ENCODE peak calls at places on chromosome 10, in nine cellular contexts. W, F, K, N, B, T, G, C and A are unnamed samples.

GRCh38 chr10:88424881-88425280 is 158.2 kb downstream of the RNLS start:
- DNase-seq in W (no peak), F (no peak), K (no peak), N (no peak), B (no peak), T (no peak), G (no peak), C (no peak), A (no peak)

GRCh38 chr10:44958196-44958896 is 1.3 kb upstream of the RASSF4 start:
- DNase-seq in W (peak), F (no peak), K (no peak), N (no peak), B (no peak), T (peak), G (no peak), C (no peak), A (no peak)

GRCh38 chr10:28378986-28379585 is 76.2 kb upstream of the MPP7 start:
- DNase-seq in W (no peak), F (no peak), K (no peak), N (no peak), B (no peak), T (no peak), G (no peak), C (no peak), A (no peak)

GRCh38 chr10:29734640-29734979 is 99.8 kb upstream of the SVIL start:
- DNase-seq in W (no peak), F (no peak), K (no peak), N (no peak), B (no peak), T (no peak), G (no peak), C (no peak), A (no peak)

GRCh38 chr10:66925896-66926719 is at the start of gene LRRTM3:
- DNase-seq in W (no peak), F (peak), K (no peak), N (peak), B (no peak), T (peak), G (no peak), C (peak), A (peak)

GRCh38 chr10:26448706-26449435 is 10.7 kb downstream of the APBB1IP start:
- DNase-seq in W (no peak), F (no peak), K (no peak), N (peak), B (no peak), T (no peak), G (no peak), C (no peak), A (no peak)

GRCh38 chr10:102654969-102655368 is 10.7 kb downstream of the TRIM8 start:
- DNase-seq in W (no peak), F (no peak), K (no peak), N (no peak), B (no peak), T (no peak), G (no peak), C (no peak), A (no peak)

GRCh38 chr10:79328737-79329504 is 18.3 kb upstream of the PPIF start:
- DNase-seq in W (peak), F (no peak), K (no peak), N (peak), B (no peak), T (peak), G (no peak), C (no peak), A (no peak)

GRCh38 chr10:113305871-113306270 is 247.0 kb upstream of the HABP2 start:
- DNase-seq in W (no peak), F (no peak), K (no peak), N (no peak), B (no peak), T (no peak), G (no peak), C (no peak), A (no peak)

GRCh38 chr10:122646511-122647382 is 52.9 kb downstream of the C10orf120 start:
- DNase-seq in W (peak), F (no peak), K (peak), N (no peak), B (no peak), T (peak), G (no peak), C (no peak), A (no peak)

GRCh38 chr10:60376953-60377352 is 12.7 kb downstream of the ANK3 start:
- DNase-seq in W (no peak), F (no peak), K (no peak), N (no peak), B (no peak), T (no peak), G (no peak), C (no peak), A (no peak)

GRCh38 chr10:29749150-29749549 is 114.4 kb upstream of the SVIL start:
- DNase-seq in W (no peak), F (no peak), K (no peak), N (no peak), B (no peak), T (no peak), G (no peak), C (no peak), A (no peak)

GRCh38 chr10:117549100-117549499 is 6.6 kb downstream of the EMX2 start:
- DNase-seq in W (no peak), F (no peak), K (no peak), N (no peak), B (no peak), T (no peak), G (no peak), C (no peak), A (no peak)

GRCh38 chr10:129712000-129712399 is 245.0 kb downstream of the MGMT start:
- DNase-seq in W (peak), F (no peak), K (no peak), N (no peak), B (peak), T (no peak), G (no peak), C (no peak), A (no peak)

GRCh38 chr10:64813391-64813790 is 1292.2 kb downstream of the REEP3 start:
- DNase-seq in W (no peak), F (no peak), K (no peak), N (no peak), B (no peak), T (no peak), G (no peak), C (no peak), A (no peak)

GRCh38 chr10:103416436-103417147 is 20.2 kb downstream of the PDCD11 start:
- DNase-seq in W (no peak), F (peak), K (no peak), N (peak), B (no peak), T (peak), G (no peak), C (peak), A (no peak)

GRCh38 chr10:66151346-66151745 is 774.5 kb upstream of the LRRTM3 start:
- DNase-seq in W (no peak), F (no peak), K (no peak), N (no peak), B (no peak), T (no peak), G (no peak), C (no peak), A (no peak)

GRCh38 chr10:14010083-14010551 is 320.6 kb downstream of the FRMD4A start:
- DNase-seq in W (no peak), F (no peak), K (no peak), N (no peak), B (no peak), T (no peak), G (no peak), C (no peak), A (no peak)

GRCh38 chr10:10911035-10911434 is 106.6 kb upstream of the CELF2 start:
- DNase-seq in W (no peak), F (no peak), K (no peak), N (no peak), B (no peak), T (no peak), G (no peak), C (no peak), A (no peak)

GRCh38 chr10:3886191-3886590 is 101.2 kb upstream of the KLF6 start:
- DNase-seq in W (no peak), F (no peak), K (no peak), N (no peak), B (no peak), T (peak), G (no peak), C (no peak), A (no peak)

GRCh38 chr10:12949248-12949647 is 52.3 kb downstream of the CCDC3 start:
- DNase-seq in W (no peak), F (peak), K (no peak), N (no peak), B (no peak), T (no peak), G (no peak), C (no peak), A (no peak)

GRCh38 chr10:58322072-58322834 is 12.6 kb upstream of the UBE2D1 start:
- DNase-seq in W (no peak), F (no peak), K (no peak), N (peak), B (no peak), T (no peak), G (no peak), C (no peak), A (peak)

GRCh38 chr10:33706191-33706590 is 371.7 kb upstream of the NRP1 start:
- DNase-seq in W (no peak), F (no peak), K (no peak), N (peak), B (no peak), T (peak), G (no peak), C (no peak), A (no peak)

GRCh38 chr10:29794776-29795635 is 160.2 kb upstream of the SVIL start:
- DNase-seq in W (no peak), F (no peak), K (peak), N (no peak), B (no peak), T (no peak), G (no peak), C (peak), A (no peak)

GRCh38 chr10:44780461-44780860 is 130.7 kb upstream of the TMEM72 start:
- DNase-seq in W (no peak), F (no peak), K (no peak), N (no peak), B (no peak), T (no peak), G (no peak), C (no peak), A (no peak)

GRCh38 chr10:79358811-79359210 is 11.5 kb downstream of the PPIF start:
- DNase-seq in W (peak), F (no peak), K (peak), N (peak), B (peak), T (peak), G (no peak), C (no peak), A (no peak)

DNA sequence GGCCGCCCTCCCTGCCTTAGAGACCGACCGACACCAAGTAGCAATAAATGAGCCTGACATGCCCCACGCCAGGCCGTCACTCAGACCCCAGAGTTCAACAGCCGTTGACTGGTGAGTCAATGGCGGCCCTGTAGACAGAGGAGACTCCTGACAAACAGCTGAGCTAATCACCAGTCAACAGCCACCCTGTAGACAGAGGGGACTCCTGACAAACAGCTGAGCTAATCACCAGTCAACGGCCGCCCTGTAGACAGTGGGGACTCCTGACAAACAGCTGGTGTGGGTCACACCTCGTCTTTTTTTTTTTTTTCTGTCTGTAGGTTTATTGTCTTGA is 16.9 kb upstream of the KNDC1 start:
- DNase-seq in W (no peak), F (no peak), K (no peak), N (no peak), B (peak), T (peak), G (no peak), C (no peak), A (no peak)
- TF ChIP-seq POLR2AphosphoS5 in W (no peak), F (no peak), K (no peak), N (no peak), B (no peak), T (no peak), G (no peak), C (no peak), A (no peak)

GRCh38 chr10:15719899-15720634 is at the start of gene ITGA8:
- DNase-seq in W (peak), F (no peak), K (no peak), N (peak), B (no peak), T (no peak), G (no peak), C (peak), A (no peak)
- TF ChIP-seq CTCF in W (peak), F (no peak), K (no peak), N (peak), B (peak), T (peak), G (no peak), C (peak), A (no peak)

DNA sequence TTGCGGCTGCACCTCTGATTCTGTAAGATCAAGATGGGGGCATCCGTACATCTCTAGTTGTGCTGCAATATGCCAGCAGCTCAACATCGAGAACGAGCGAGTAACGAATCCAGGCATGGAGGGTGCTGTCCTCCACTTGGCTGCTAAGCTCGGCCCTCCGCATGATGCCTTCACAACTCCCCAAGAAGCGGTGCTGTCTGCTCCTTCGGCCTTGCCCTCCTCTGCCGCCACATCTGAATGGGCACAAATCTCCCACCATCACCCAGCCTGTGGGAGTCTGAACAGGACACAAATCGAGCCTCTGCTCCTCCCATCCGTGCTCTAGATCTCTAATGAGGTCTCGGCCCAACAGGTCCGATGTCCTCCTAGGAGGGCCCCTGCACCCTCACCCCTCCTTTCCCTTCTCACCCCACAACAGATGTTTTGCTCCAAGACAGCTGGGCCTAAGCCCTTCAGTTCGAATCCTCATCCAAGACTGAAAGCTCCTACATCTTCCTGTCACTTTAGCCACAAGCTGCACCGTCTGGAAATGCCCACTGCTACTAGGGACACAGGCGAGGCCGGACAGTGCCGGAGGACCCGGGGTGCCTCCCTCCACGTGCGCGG is 86.7 kb downstream of the ZNF33B start:
- DNase-seq in W (peak), F (no peak), K (no peak), N (no peak), B (no peak), T (no peak), G (no peak), C (no peak), A (no peak)
- TF ChIP-seq POLR2AphosphoS5 in W (no peak), F (no peak), K (no peak), N (no peak), B (no peak), T (no peak), G (no peak), C (no peak), A (no peak)

DNA sequence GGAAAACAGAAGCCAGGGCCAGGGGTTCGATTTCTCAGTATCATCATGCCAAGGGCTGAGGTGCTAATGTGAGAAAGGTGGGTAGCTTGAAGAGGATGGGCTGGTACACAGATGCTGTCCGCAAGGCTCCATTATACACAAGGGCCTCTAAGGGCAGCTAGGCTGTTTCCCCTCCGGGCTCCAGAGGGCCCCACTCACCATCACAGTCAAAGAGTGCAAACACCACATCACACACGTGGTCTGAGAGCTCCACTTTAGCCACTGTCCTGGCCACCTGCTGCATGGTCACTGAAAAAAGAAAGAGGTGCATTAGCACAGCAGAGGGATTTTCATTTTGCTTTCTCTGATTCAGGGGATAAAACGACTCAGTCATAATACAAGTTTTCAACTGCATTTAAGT is 20.9 kb upstream of the DNAJB12 start:
- DNase-seq in W (no peak), F (no peak), K (no peak), N (no peak), B (no peak), T (no peak), G (no peak), C (no peak), A (peak)
- TF ChIP-seq CTCF in W (no peak), F (peak), K (no peak), N (no peak), B (no peak), T (no peak), G (no peak), C (no peak), A (no peak)

GRCh38 chr10:50574305-50574704 is 49.5 kb downstream of the SGMS1 start:
- DNase-seq in W (no peak), F (no peak), K (no peak), N (no peak), B (no peak), T (no peak), G (no peak), C (no peak), A (no peak)

GRCh38 chr10:50574932-50575331 is 48.8 kb downstream of the SGMS1 start:
- DNase-seq in W (no peak), F (no peak), K (no peak), N (no peak), B (no peak), T (no peak), G (no peak), C (no peak), A (no peak)

GRCh38 chr10:50576245-50576815 is 47.4 kb downstream of the SGMS1 start:
- DNase-seq in W (no peak), F (no peak), K (no peak), N (no peak), B (no peak), T (no peak), G (no peak), C (no peak), A (no peak)

GRCh38 chr10:50576995-50577394 is 46.8 kb downstream of the SGMS1 start:
- DNase-seq in W (no peak), F (no peak), K (no peak), N (no peak), B (no peak), T (no peak), G (no peak), C (no peak), A (no peak)

DNA sequence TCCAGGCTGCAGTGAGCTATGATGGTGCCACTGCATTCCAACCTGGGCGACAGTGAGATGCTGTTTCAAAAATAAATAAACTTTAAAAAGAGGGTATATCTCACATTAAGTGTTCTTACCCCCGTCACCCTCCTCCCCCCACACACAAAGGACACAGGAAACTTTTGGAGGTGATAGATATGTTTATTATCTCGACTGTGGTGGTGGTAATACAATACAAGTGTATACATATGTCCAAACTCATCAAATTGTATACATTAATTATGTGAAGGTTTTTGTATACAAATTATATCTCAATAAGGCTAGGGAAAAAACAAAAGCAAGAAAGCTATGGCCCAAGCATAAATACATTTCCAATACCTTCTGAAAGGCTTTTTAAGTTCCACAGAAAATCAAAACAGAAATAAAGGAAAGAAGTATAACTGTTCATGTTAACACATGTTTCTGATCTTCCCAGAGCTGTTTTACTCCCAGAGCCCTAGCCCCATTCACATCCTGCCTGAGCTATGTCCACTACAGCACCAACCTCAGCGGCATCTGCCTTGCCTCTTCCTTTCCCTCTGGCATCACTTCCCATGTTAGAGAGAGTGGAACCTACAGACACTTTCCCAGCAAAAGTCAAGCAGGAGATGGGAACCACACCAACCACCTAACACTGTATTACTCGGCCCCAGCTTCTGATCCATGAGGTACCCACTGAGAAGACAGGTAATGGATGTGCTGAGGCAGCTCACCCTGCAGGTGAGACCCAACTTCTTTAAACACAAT is 48.1 kb downstream of the SGMS1 start:
- DNase-seq in W (no peak), F (no peak), K (no peak), N (no peak), B (no peak), T (no peak), G (no peak), C (no peak), A (no peak)
- TF ChIP-seq POLR2AphosphoS5 in W (no peak), F (no peak), K (no peak), N (no peak), B (no peak), T (no peak), G (no peak), C (no peak), A (no peak)

DNA sequence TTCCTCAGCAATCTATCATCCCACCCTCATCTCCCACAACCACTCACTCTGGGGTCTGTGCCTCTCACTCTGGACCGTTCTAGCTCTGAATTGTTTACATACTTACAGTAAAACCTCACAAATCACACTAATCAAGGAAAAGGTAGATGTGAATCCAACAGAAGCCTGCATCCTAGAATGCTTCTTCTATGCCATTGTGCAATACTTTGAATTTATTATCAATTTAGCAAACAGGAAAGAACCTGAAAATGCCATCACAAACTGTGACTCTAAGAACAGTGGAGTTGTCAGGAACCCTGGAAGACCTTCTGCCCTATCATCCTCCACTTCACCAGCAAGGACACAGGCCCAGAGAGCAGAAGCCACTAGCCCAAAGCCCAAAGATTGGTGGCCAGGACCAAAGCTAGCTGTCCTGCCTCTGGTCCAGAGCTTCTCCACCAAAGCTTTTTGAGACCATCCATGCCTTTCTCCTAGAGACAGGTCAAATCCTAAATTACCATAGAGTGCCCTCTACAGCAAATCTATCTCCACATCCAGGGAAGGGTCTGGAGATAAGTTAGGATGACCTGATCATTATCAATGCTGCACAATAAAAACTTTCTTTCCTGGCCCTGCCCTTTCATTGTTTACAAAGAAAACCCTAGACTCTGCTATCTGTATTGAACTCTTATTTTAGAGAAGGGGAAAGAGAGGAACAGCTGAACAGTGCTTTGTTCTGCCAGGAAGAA is 2.4 kb downstream of the SORBS1 start:
- DNase-seq in W (no peak), F (no peak), K (peak), N (no peak), B (no peak), T (no peak), G (no peak), C (no peak), A (no peak)
- TF ChIP-seq CTCF in W (no peak), F (no peak), K (no peak), N (no peak), B (no peak), T (no peak), G (no peak), C (no peak), A (no peak)